ENCODE peak calls at places on chromosomes 4 and X, in ten cellular contexts. J, C, R, M, U, H, N, K, V and A are unnamed samples.

GRCh38 chrX:41014776-41015175 is 70.5 kb upstream of the USP9X start:
- DNase-seq in N (peak), J (no peak), H (no peak), U (no peak), C (no peak), K (no peak), R (peak), V (peak), M (peak), A (peak)

GRCh38 chrX:28126886-28127285 is 145.6 kb upstream of the DCAF8L1 start:
- DNase-seq in U (no peak), C (no peak), V (no peak), R (no peak), M (no peak), K (no peak), H (no peak), J (no peak), N (peak), A (no peak)

GRCh38 chr4:8854016-8854415 is 17.6 kb downstream of the HMX1 start:
- DNase-seq in M (no peak), V (no peak), R (no peak), K (no peak), C (no peak), J (no peak), U (no peak), N (no peak), H (no peak), A (no peak)

GRCh38 chr4:3250438-3250955 is 1.5 kb downstream of the MSANTD1 start:
- DNase-seq in V (no peak), J (no peak), K (no peak), C (no peak), H (no peak), U (peak), N (no peak), M (no peak), R (no peak), A (no peak)

GRCh38 chrX:10112510-10112909 is 44.3 kb upstream of the CLCN4 start:
- DNase-seq in N (no peak), U (no peak), M (no peak), K (no peak), R (no peak), H (no peak), J (no peak), C (no peak), V (no peak), A (no peak)

GRCh38 chrX:130120321-130120731 is 10.0 kb upstream of the ELF4 start:
- DNase-seq in M (no peak), U (peak), K (no peak), R (no peak), H (peak), J (no peak), V (no peak), N (no peak), C (no peak), A (no peak)

GRCh38 chr4:153634737-153635353 is 49.2 kb upstream of the TLR2 start:
- DNase-seq in N (peak), R (peak), K (no peak), U (no peak), M (peak), C (no peak), H (peak), V (peak), J (no peak), A (peak)

GRCh38 chr4:155761916-155762315 is 3.1 kb downstream of the GUCY1B1 start:
- DNase-seq in M (no peak), C (no peak), V (no peak), K (no peak), U (no peak), N (no peak), H (no peak), J (no peak), R (no peak), A (no peak)